ENCODE peak calls at places on chromosomes 16 and 17, in nine cellular contexts. J, O, C, H, N, A, B, S and U are unnamed samples.

GRCh38 chr17:46785696-46786095 is 32.8 kb downstream of the WNT3 start:
- DNase-seq in J (no peak), S (no peak), H (no peak), A (no peak), C (no peak), N (no peak), O (no peak), B (no peak), U (peak; percentile 40)

GRCh38 chr17:20728181-20728580 is 148.7 kb downstream of the CDRT15L2 start:
- DNase-seq in J (no peak), C (no peak), B (no peak), N (no peak), O (no peak), H (no peak), A (no peak), S (no peak), U (no peak)

GRCh38 chr16:11390573-11391495 is 45.6 kb downstream of the RMI2 start:
- DNase-seq in H (no peak), B (no peak), S (no peak), A (no peak), C (no peak), N (no peak), O (no peak), J (no peak), U (no peak)

GRCh38 chr17:41521574-41522261 is 3.0 kb upstream of the KRT15 start:
- DNase-seq in J (no peak), O (no peak), A (no peak), C (peak; percentile 66), H (no peak), N (peak; percentile 59), B (peak; percentile 74), S (no peak), U (peak; percentile 84)

GRCh38 chr16:74601131-74601871 is 5.6 kb downstream of the GLG1 start:
- DNase-seq in C (no peak), A (no peak), B (no peak), O (no peak), N (no peak), J (peak; percentile 35), H (peak; percentile 66), S (no peak), U (no peak)

GRCh38 chr17:3959921-3960601 is 4.2 kb downstream of the ATP2A3 start:
- DNase-seq in H (no peak), N (no peak), O (no peak), J (no peak), S (no peak), A (no peak), C (no peak), B (no peak), U (no peak)

GRCh38 chr17:15456972-15457722 is 10.3 kb downstream of the CDRT4 start:
- DNase-seq in J (no peak), C (peak; percentile 12), O (no peak), H (no peak), A (peak; percentile 74), N (no peak), B (peak; percentile 92), S (no peak), U (peak; percentile 71)

GRCh38 chr17:78789663-78790181 is 7.6 kb upstream of the CYTH1 start:
- DNase-seq in J (no peak), N (peak; percentile 47), C (no peak), H (no peak), S (no peak), B (peak; percentile 84), A (peak; percentile 40), O (no peak), U (peak; percentile 52)

GRCh38 chr17:57106107-57106835 is 21.2 kb downstream of the AKAP1 start:
- DNase-seq in S (no peak), J (no peak), A (peak; percentile 65), H (no peak), O (no peak), N (no peak), C (no peak), B (no peak), U (no peak)

GRCh38 chr16:10325783-10326543 is 59.9 kb upstream of the ATF7IP2 start:
- DNase-seq in B (no peak), H (no peak), C (peak; percentile 45), N (no peak), A (no peak), J (no peak), O (no peak), S (no peak), U (peak; percentile 34)

GRCh38 chr16:4347010-4347409 is 4.1 kb downstream of the PAM16 start:
- DNase-seq in A (no peak), B (no peak), H (no peak), O (peak; percentile 95), S (no peak), N (no peak), J (no peak), C (no peak), U (peak; percentile 91)

GRCh38 chr17:17055286-17056166 is 13.3 kb downstream of the MPRIP start:
- DNase-seq in S (no peak), B (no peak), O (no peak), A (no peak), N (no peak), C (no peak), H (no peak), J (no peak), U (no peak)

GRCh38 chr17:79216826-79217225 is 142.2 kb downstream of the ENGASE start:
- DNase-seq in J (no peak), A (no peak), C (no peak), H (no peak), B (no peak), S (no peak), N (no peak), O (no peak), U (no peak)